ENCODE peak calls at places on chromosomes 16 and 17, in four cellular contexts. I is AG09309, Y is PC-3, N is cardiac fibroblast. A is an unnamed sample.

GRCh38 chr17:39863918-39864746 is at the start of gene IKZF3:
- DNase-seq in I (no peak), Y (peak; percentile 38), N (peak; percentile 13), A (peak; percentile 100)

GRCh38 chr17:61510237-61510636 is 58.0 kb downstream of the TBX4 start:
- DNase-seq in I (no peak), Y (no peak), N (no peak), A (no peak)

GRCh38 chr17:81049372-81049911 is 14.5 kb downstream of the BAIAP2 start:
- DNase-seq in I (no peak), Y (no peak), N (no peak), A (peak; percentile 36)

GRCh38 chr17:39064814-39065213 is 86.6 kb downstream of the PLXDC1 start:
- DNase-seq in I (no peak), Y (no peak), N (no peak), A (no peak)

GRCh38 chr16:17246974-17247718 is 223.6 kb downstream of the XYLT1 start:
- DNase-seq in I (no peak), Y (no peak), N (no peak), A (no peak)

GRCh38 chr17:51362818-51363598 is 102.7 kb downstream of the UTP18 start:
- DNase-seq in I (no peak), Y (peak; percentile 24), N (no peak), A (no peak)

GRCh38 chr17:57507828-57508227 is 237.3 kb downstream of the CCDC182 start:
- DNase-seq in I (no peak), Y (no peak), N (no peak), A (no peak)

GRCh38 chr16:81494434-81494806 is 49.8 kb downstream of the CMIP start:
- DNase-seq in I (no peak), Y (no peak), N (no peak), A (no peak)

GRCh38 chr17:31680126-31680525 is 178.9 kb downstream of the COPRS start:
- DNase-seq in I (no peak), Y (no peak), N (no peak), A (no peak)

GRCh38 chr17:75932852-75933251 is 8.0 kb downstream of the FBF1 start:
- DNase-seq in I (no peak), Y (no peak), N (no peak), A (no peak)

GRCh38 chr16:27281285-27281684 is 12.7 kb upstream of the NSMCE1 start:
- DNase-seq in I (no peak), Y (no peak), N (no peak), A (no peak)

GRCh38 chr17:58233547-58233946 is 4.8 kb upstream of the LPO start:
- DNase-seq in I (no peak), Y (no peak), N (no peak), A (no peak)

GRCh38 chr16:2159052-2159838 is 3.7 kb downstream of the TRAF7 start:
- DNase-seq in I (no peak), Y (no peak), N (peak; percentile 57), A (no peak)

GRCh38 chr17:61065263-61065773 is 334.3 kb upstream of the TBX2 start:
- DNase-seq in I (no peak), Y (no peak), N (peak; percentile 56), A (no peak)

GRCh38 chr16:54027126-54027922 is 259.3 kb downstream of the IRX3 start:
- DNase-seq in I (peak; percentile 27), Y (peak; percentile 6), N (peak; percentile 75), A (peak; percentile 50)

GRCh38 chr17:76671912-76672262 is 28.3 kb upstream of the ST6GALNAC1 start:
- DNase-seq in I (no peak), Y (no peak), N (no peak), A (no peak)

GRCh38 chr17:75319818-75320691 is 30.8 kb upstream of the SLC25A19 start:
- DNase-seq in I (peak; percentile 31), Y (no peak), N (peak; percentile 69), A (no peak)

GRCh38 chr16:15970202-15970601 is 20.8 kb downstream of the ABCC1 start:
- DNase-seq in I (no peak), Y (peak; percentile 16), N (peak; percentile 45), A (no peak)

GRCh38 chr17:68418876-68419275 is 38.4 kb downstream of the WIPI1 start:
- DNase-seq in I (no peak), Y (no peak), N (no peak), A (no peak)

GRCh38 chr17:42179911-42180410 is 981 bp downstream of the KCNH4 start:
- DNase-seq in I (no peak), Y (no peak), N (peak; percentile 37), A (no peak)

GRCh38 chr16:28092721-28093382 is 29.3 kb upstream of the GSG1L start:
- DNase-seq in I (no peak), Y (no peak), N (no peak), A (no peak)

GRCh38 chr17:1186214-1186820 is 6.5 kb upstream of the ABR start:
- DNase-seq in I (no peak), Y (peak; percentile 74), N (peak; percentile 67), A (no peak)

GRCh38 chr16:11796227-11797165 is 562 bp downstream of the ZC3H7A start:
- DNase-seq in I (no peak), Y (peak; percentile 11), N (peak; percentile 57), A (peak; percentile 66)

GRCh38 chr16:55036371-55036821 is 105.7 kb downstream of the IRX5 start:
- DNase-seq in I (no peak), Y (no peak), N (no peak), A (no peak)

GRCh38 chr17:67281053-67281452 is 36.1 kb upstream of the HELZ start:
- DNase-seq in I (no peak), Y (no peak), N (no peak), A (no peak)

GRCh38 chr17:42313773-42314566 is 25.7 kb downstream of the STAT5A start:
- DNase-seq in I (no peak), Y (no peak), N (no peak), A (no peak)

GRCh38 chr17:8060274-8060673 is 21.4 kb downstream of the ALOX15B start:
- DNase-seq in I (peak; percentile 17), Y (peak; percentile 93), N (peak; percentile 82), A (peak; percentile 67)

GRCh38 chr16:59470556-59470955 is 736.4 kb upstream of the GOT2 start:
- DNase-seq in I (no peak), Y (no peak), N (peak; percentile 10), A (no peak)

GRCh38 chr16:88784074-88784855 is 755 bp downstream of the PIEZO1 start:
- DNase-seq in I (no peak), Y (peak; percentile 57), N (peak; percentile 78), A (peak; percentile 84)

GRCh38 chr16:66608241-66609138 is 4.0 kb downstream of the CMTM3 start:
- DNase-seq in I (no peak), Y (peak; percentile 83), N (peak; percentile 91), A (peak; percentile 97)

GRCh38 chr17:63096426-63096825 is 130.4 kb downstream of the TANC2 start:
- DNase-seq in I (peak; percentile 40), Y (no peak), N (peak; percentile 50), A (no peak)

GRCh38 chr16:15502041-15502725 is 67.8 kb downstream of the BMERB1 start:
- DNase-seq in I (peak; percentile 71), Y (peak; percentile 77), N (peak; percentile 94), A (peak; percentile 26)

GRCh38 chr17:8889458-8890210 is 22.2 kb upstream of the PIK3R6 start:
- DNase-seq in I (no peak), Y (no peak), N (no peak), A (no peak)

GRCh38 chr16:50627419-50627818 is 53.7 kb downstream of the SNX20 start:
- DNase-seq in I (no peak), Y (no peak), N (no peak), A (peak; percentile 19)

GRCh38 chr17:73667184-73667959 is 23.1 kb upstream of the SDK2 start:
- DNase-seq in I (no peak), Y (no peak), N (no peak), A (no peak)

GRCh38 chr17:73669771-73670170 is 25.5 kb upstream of the SDK2 start:
- DNase-seq in I (no peak), Y (no peak), N (no peak), A (no peak)
- TF ChIP-seq CTCF in I (no peak), Y (no peak), N (no peak), A (no peak)

GRCh38 chr16:84183911-84184310 is 2.9 kb downstream of the TAF1C start:
- DNase-seq in I (no peak), Y (no peak), N (peak; percentile 18), A (no peak)
- TF ChIP-seq CTCF in I (peak; percentile 38), Y (peak; percentile 27), N (peak; percentile 60), A (no peak)

GRCh38 chr16:70472786-70473433 is 18.5 kb downstream of the FCSK start:
- DNase-seq in I (no peak), Y (no peak), N (no peak), A (no peak)
- TF ChIP-seq CTCF in I (no peak), Y (no peak), N (no peak), A (no peak)

GRCh38 chr17:48522990-48523389 is 7.8 kb downstream of the HOXB1 start:
- DNase-seq in I (no peak), Y (no peak), N (no peak), A (no peak)
- TF ChIP-seq CTCF in I (peak; percentile 23), Y (peak; percentile 58), N (peak; percentile 23), A (no peak)

DNA sequence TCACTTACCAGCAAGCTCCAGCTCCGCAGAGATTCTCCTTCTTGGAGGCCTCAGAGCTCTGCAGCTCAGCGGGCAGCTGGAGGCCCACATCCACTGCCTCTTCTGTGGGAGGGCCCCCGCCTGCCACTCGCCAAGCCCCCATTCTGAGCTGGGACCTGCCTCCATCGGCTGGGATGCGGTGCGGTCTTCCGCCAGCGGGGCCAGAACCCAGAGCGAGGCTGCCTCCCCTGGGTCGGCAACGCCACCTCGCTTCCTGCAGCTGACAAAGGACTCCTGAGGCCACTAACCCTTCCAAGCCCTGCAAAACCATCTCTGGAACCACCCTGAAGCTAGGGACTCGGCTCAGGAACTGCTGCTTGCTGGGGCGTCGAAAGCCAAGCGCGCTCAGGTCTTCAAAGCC is 174.2 kb downstream of the ENGASE start:
- DNase-seq in I (no peak), Y (no peak), N (no peak), A (no peak)
- TF ChIP-seq CTCF in I (no peak), Y (no peak), N (no peak), A (no peak)

A was measured in Calu3.